ENCODE peak calls at places on chromosomes 5 and 9, in seven cellular contexts. One of them, this sample, is unnamed. For H3K4me1, the result is how much of the 10 kb centered on the place peaks cover.

GRCh38 chr9:114538241-114538640 is 33.0 kb upstream of the WHRN start:
- DNase-seq in OCI-LY7: peak
- DNase-seq in mucosa of descending colon: peak
- DNase-seq in SK-N-SH: no peak
- DNase-seq in ovary: no peak
- DNase-seq in kidney: no peak
- DNase-seq in GM23248: no peak
- DNase-seq in this sample: peak

GRCh38 chr9:8437259-8437658 is 637.7 kb upstream of the DMAC1 start:
- DNase-seq in mucosa of descending colon: no peak
- DNase-seq in ovary: no peak
- DNase-seq in kidney: no peak
- DNase-seq in OCI-LY7: no peak
- DNase-seq in SK-N-SH: no peak
- DNase-seq in GM23248: no peak
- DNase-seq in this sample: no peak

GRCh38 chr9:16543691-16544090 is 326.8 kb downstream of the BNC2 start:
- DNase-seq in mucosa of descending colon: no peak
- DNase-seq in OCI-LY7: no peak
- DNase-seq in kidney: no peak
- DNase-seq in ovary: no peak
- DNase-seq in SK-N-SH: no peak
- DNase-seq in GM23248: no peak
- DNase-seq in this sample: no peak

GRCh38 chr5:50922942-50923767 is 256.7 kb downstream of the PARP8 start:
- DNase-seq in kidney: peak
- DNase-seq in SK-N-SH: no peak
- DNase-seq in ovary: no peak
- DNase-seq in OCI-LY7: no peak
- DNase-seq in mucosa of descending colon: no peak
- DNase-seq in GM23248: no peak
- DNase-seq in this sample: no peak

GRCh38 chr9:21931428-21931827 is 62.8 kb downstream of the CDKN2A start:
- DNase-seq in mucosa of descending colon: no peak
- DNase-seq in GM23248: peak
- DNase-seq in OCI-LY7: no peak
- DNase-seq in ovary: no peak
- DNase-seq in kidney: no peak
- DNase-seq in SK-N-SH: no peak
- DNase-seq in this sample: no peak

GRCh38 chr5:123265551-123265950 is 157.7 kb downstream of the CEP120 start:
- DNase-seq in SK-N-SH: no peak
- DNase-seq in GM23248: peak
- DNase-seq in kidney: no peak
- DNase-seq in OCI-LY7: no peak
- DNase-seq in mucosa of descending colon: no peak
- DNase-seq in ovary: no peak
- DNase-seq in this sample: no peak

GRCh38 chr9:69174645-69175487 is 789 bp downstream of the TJP2 start:
- DNase-seq in mucosa of descending colon: no peak
- DNase-seq in ovary: peak
- DNase-seq in kidney: no peak
- DNase-seq in GM23248: peak
- DNase-seq in OCI-LY7: peak
- DNase-seq in SK-N-SH: peak
- DNase-seq in this sample: peak

GRCh38 chr9:134807726-134808125 is 72.9 kb upstream of the FCN2 start:
- DNase-seq in GM23248: peak
- DNase-seq in kidney: no peak
- DNase-seq in mucosa of descending colon: no peak
- DNase-seq in SK-N-SH: no peak
- DNase-seq in ovary: no peak
- DNase-seq in OCI-LY7: no peak
- DNase-seq in this sample: no peak

GRCh38 chr5:90528704-90529233 is 615 bp downstream of the LYSMD3 start:
- DNase-seq in mucosa of descending colon: no peak
- DNase-seq in OCI-LY7: peak
- DNase-seq in kidney: no peak
- DNase-seq in GM23248: peak
- DNase-seq in ovary: no peak
- DNase-seq in SK-N-SH: peak
- DNase-seq in this sample: no peak

GRCh38 chr9:16871358-16872151 is 1.1 kb upstream of the BNC2 start:
- DNase-seq in mucosa of descending colon: peak
- DNase-seq in SK-N-SH: peak
- DNase-seq in ovary: peak
- DNase-seq in GM23248: peak
- DNase-seq in OCI-LY7: no peak
- DNase-seq in kidney: peak
- DNase-seq in this sample: peak

GRCh38 chr9:113989781-113990569 is 88.1 kb downstream of the AMBP start:
- DNase-seq in ovary: no peak
- DNase-seq in GM23248: no peak
- DNase-seq in mucosa of descending colon: no peak
- DNase-seq in OCI-LY7: no peak
- DNase-seq in SK-N-SH: no peak
- DNase-seq in kidney: peak
- DNase-seq in this sample: no peak

DNA sequence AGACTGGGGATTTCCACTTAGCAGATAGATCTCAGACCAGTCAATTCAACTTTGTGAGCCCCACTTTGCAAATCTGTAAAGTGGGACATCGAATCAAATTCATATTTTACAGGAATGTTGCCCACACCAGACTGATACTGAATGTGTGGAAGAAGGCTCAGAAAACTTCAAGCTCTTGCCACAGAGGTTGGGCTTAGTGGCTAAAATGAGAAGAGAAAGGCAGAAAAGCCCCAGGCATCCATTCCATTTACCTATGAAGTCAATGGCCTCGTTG is 1.7 kb downstream of the DUSP1 start:
- DNase-seq in OCI-LY7: no peak
- DNase-seq in kidney: no peak
- DNase-seq in ovary: no peak
- DNase-seq in mucosa of descending colon: no peak
- DNase-seq in SK-N-SH: no peak
- DNase-seq in GM23248: no peak
- DNase-seq in this sample: no peak
- H3K4me1 ChIP-seq in OCI-LY7: under half
- H3K4me1 ChIP-seq in kidney: under half
- H3K4me1 ChIP-seq in ovary: under half
- H3K4me1 ChIP-seq in mucosa of descending colon: half or more
- H3K4me1 ChIP-seq in SK-N-SH: under half
- H3K4me1 ChIP-seq in GM23248: under half
- H3K4me1 ChIP-seq in this sample: half or more

GRCh38 chr9:37152365-37152764 is 32.0 kb downstream of the ZCCHC7 start:
- DNase-seq in kidney: no peak
- DNase-seq in mucosa of descending colon: no peak
- DNase-seq in ovary: no peak
- DNase-seq in OCI-LY7: no peak
- DNase-seq in GM23248: no peak
- DNase-seq in SK-N-SH: no peak
- DNase-seq in this sample: no peak

GRCh38 chr9:37149646-37150308 is 29.4 kb downstream of the ZCCHC7 start:
- DNase-seq in SK-N-SH: no peak
- DNase-seq in mucosa of descending colon: no peak
- DNase-seq in kidney: no peak
- DNase-seq in OCI-LY7: no peak
- DNase-seq in GM23248: no peak
- DNase-seq in ovary: no peak
- DNase-seq in this sample: no peak

GRCh38 chr9:37155601-37156000 is 35.2 kb downstream of the ZCCHC7 start:
- DNase-seq in mucosa of descending colon: no peak
- DNase-seq in kidney: no peak
- DNase-seq in OCI-LY7: no peak
- DNase-seq in ovary: no peak
- DNase-seq in GM23248: no peak
- DNase-seq in SK-N-SH: no peak
- DNase-seq in this sample: no peak

GRCh38 chr9:37148181-37148580 is 27.8 kb downstream of the ZCCHC7 start:
- DNase-seq in kidney: no peak
- DNase-seq in mucosa of descending colon: no peak
- DNase-seq in GM23248: no peak
- DNase-seq in SK-N-SH: no peak
- DNase-seq in ovary: no peak
- DNase-seq in OCI-LY7: no peak
- DNase-seq in this sample: no peak

DNA sequence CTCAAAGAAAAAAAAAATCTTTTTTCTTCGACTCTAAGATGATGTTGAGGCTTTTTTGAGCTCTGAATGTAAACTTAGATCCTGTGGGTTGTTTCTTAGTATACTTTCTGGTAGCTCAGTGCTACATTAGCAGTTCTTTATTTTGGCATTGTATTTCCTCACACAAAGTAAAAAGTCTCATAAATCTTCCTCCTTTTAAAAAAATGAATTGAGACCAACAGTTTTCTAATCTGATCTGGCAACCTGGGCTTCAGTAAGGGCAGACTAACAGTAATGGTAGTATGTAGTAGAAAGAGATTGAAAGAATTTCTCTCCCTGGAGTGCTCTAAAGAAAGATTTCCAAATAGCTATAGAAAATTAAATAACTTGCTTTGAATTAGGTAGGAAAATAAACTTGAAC is 31.4 kb downstream of the ZCCHC7 start:
- DNase-seq in OCI-LY7: no peak
- DNase-seq in ovary: no peak
- DNase-seq in SK-N-SH: no peak
- DNase-seq in kidney: no peak
- DNase-seq in mucosa of descending colon: no peak
- DNase-seq in GM23248: no peak
- DNase-seq in this sample: no peak
- H3K4me1 ChIP-seq in OCI-LY7: under half
- H3K4me1 ChIP-seq in ovary: under half
- H3K4me1 ChIP-seq in SK-N-SH: under half
- H3K4me1 ChIP-seq in kidney: under half
- H3K4me1 ChIP-seq in mucosa of descending colon: under half
- H3K4me1 ChIP-seq in GM23248: under half
- H3K4me1 ChIP-seq in this sample: under half

DNA sequence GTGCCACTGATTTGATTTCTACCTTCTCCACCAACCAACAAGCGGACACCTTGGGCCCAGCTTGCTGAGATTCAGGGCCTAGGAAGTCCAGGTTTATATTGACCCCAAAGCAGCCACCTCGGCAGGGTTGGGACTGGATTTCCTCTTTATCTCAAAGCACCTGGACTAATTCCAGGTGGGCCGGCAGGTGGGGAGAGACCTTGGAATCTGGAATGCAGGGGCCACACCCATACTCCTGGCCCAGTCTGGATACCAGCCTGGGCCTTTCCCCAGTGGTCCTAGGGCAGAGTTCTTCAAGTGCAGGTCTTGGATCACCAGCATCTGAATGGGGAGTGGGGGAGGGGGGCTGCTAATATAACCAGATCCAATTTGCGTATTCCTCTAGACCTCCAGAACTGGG is 93.1 kb downstream of the PCDH1 start:
- DNase-seq in SK-N-SH: no peak
- DNase-seq in OCI-LY7: no peak
- DNase-seq in kidney: peak
- DNase-seq in ovary: no peak
- DNase-seq in mucosa of descending colon: peak
- DNase-seq in GM23248: no peak
- DNase-seq in this sample: no peak
- H3K4me1 ChIP-seq in SK-N-SH: under half
- H3K4me1 ChIP-seq in OCI-LY7: under half
- H3K4me1 ChIP-seq in kidney: under half
- H3K4me1 ChIP-seq in ovary: under half
- H3K4me1 ChIP-seq in mucosa of descending colon: under half
- H3K4me1 ChIP-seq in GM23248: under half
- H3K4me1 ChIP-seq in this sample: under half

DNA sequence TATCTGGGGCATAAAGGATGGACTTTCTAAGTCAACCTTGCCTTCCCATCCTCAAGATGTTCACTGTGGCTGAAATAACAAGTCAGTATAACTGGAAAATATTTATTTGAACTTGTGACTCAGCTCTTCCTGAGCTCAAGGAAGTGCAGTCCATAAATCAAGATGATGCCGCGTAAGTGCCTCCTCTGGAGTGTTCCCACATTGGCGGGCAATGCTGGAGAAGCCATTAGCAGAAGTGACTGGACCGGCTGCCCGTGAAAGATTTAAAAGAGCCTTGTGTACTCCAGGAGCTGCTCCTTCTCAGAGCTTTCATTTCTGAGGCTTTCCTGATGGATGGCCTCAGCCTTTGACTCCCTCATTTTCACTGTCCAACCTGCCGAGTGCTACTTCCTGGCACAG is 17.4 kb downstream of the TMOD1 start:
- DNase-seq in GM23248: peak
- DNase-seq in mucosa of descending colon: peak
- DNase-seq in SK-N-SH: no peak
- DNase-seq in OCI-LY7: no peak
- DNase-seq in kidney: peak
- DNase-seq in ovary: peak
- DNase-seq in this sample: peak
- H3K4me1 ChIP-seq in GM23248: under half
- H3K4me1 ChIP-seq in mucosa of descending colon: under half
- H3K4me1 ChIP-seq in SK-N-SH: under half
- H3K4me1 ChIP-seq in OCI-LY7: under half
- H3K4me1 ChIP-seq in kidney: under half
- H3K4me1 ChIP-seq in ovary: under half
- H3K4me1 ChIP-seq in this sample: under half

DNA sequence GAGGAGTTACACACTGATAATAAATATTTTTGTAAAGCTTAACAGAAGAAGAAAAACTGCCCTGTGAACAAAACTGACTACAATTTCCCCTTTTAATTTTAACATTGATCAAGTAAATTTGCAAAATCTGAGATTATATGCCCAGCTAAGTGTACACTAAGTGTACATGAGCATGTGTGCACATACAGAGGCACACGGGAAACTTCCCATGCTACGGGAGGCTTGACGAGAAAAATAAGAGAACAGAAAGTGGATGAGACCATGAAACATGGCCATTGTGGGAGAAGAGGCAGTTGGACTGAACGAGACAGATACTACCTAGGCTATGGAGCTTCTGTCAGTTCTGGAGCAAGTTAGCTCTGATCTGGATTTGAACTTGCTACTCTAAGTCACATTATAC is 77.2 kb upstream of the ADAMTS16 start:
- DNase-seq in OCI-LY7: no peak
- DNase-seq in SK-N-SH: no peak
- DNase-seq in kidney: no peak
- DNase-seq in mucosa of descending colon: no peak
- DNase-seq in GM23248: no peak
- DNase-seq in ovary: no peak
- DNase-seq in this sample: no peak
- H3K4me1 ChIP-seq in OCI-LY7: under half
- H3K4me1 ChIP-seq in SK-N-SH: under half
- H3K4me1 ChIP-seq in kidney: under half
- H3K4me1 ChIP-seq in mucosa of descending colon: under half
- H3K4me1 ChIP-seq in GM23248: under half
- H3K4me1 ChIP-seq in ovary: under half
- H3K4me1 ChIP-seq in this sample: under half